ENCODE peak calls at places on chromosomes 12 and 14, in four cellular contexts. U, N, B and X are unnamed samples.

GRCh38 chr14:85531594-85532391 is 1.8 kb downstream of the FLRT2 start:
- DNase-seq in U (no peak), N (no peak), B (no peak), X (no peak)

GRCh38 chr12:31742891-31743290 is 14.1 kb upstream of the AMN1 start:
- DNase-seq in U (no peak), N (no peak), B (no peak), X (no peak)

GRCh38 chr12:62582065-62582366 is 115.4 kb downstream of the MON2 start:
- DNase-seq in U (no peak), N (no peak), B (no peak), X (no peak)

GRCh38 chr12:93829073-93829472 is 151.9 kb downstream of the CRADD start:
- DNase-seq in U (no peak), N (no peak), B (no peak), X (no peak)

GRCh38 chr14:50397461-50398196 is 948 bp upstream of the CDKL1 start:
- DNase-seq in U (no peak), N (no peak), B (peak; percentile 15), X (no peak)

GRCh38 chr14:100815478-100816285 is 10.2 kb upstream of the MEG3 start:
- DNase-seq in U (no peak), N (no peak), B (no peak), X (no peak)

GRCh38 chr12:63909746-63910145 is 65.2 kb downstream of the SRGAP1 start:
- DNase-seq in U (no peak), N (no peak), B (no peak), X (no peak)

GRCh38 chr14:100234511-100234910 is 4.4 kb upstream of the YY1 start:
- DNase-seq in U (no peak), N (no peak), B (no peak), X (no peak)

GRCh38 chr14:57205953-57206352 is 62.8 kb downstream of the EXOC5 start:
- DNase-seq in U (no peak), N (no peak), B (no peak), X (no peak)

GRCh38 chr12:57272337-57273151 is 21.6 kb upstream of the STAC3 start:
- DNase-seq in U (no peak), N (no peak), B (peak; percentile 18), X (no peak)

GRCh38 chr12:123900898-123901376 is 71.7 kb downstream of the CCDC92 start:
- DNase-seq in U (no peak), N (no peak), B (no peak), X (no peak)

GRCh38 chr12:21818627-21819026 is 44.1 kb upstream of the KCNJ8 start:
- DNase-seq in U (no peak), N (peak; percentile 14), B (no peak), X (no peak)

GRCh38 chr12:88247241-88247643 is 105.1 kb downstream of the TMTC3 start:
- DNase-seq in U (no peak), N (peak; percentile 71), B (peak; percentile 69), X (peak; percentile 21)

GRCh38 chr12:94806617-94807016 is 156.3 kb upstream of the TMCC3 start:
- DNase-seq in U (no peak), N (no peak), B (no peak), X (no peak)

GRCh38 chr12:130593056-130593455 is 123.0 kb downstream of the RIMBP2 start:
- DNase-seq in U (no peak), N (no peak), B (no peak), X (no peak)

GRCh38 chr14:66085224-66085623 is 400.9 kb upstream of the CCDC196 start:
- DNase-seq in U (no peak), N (no peak), B (no peak), X (no peak)

GRCh38 chr14:33682746-33683145 is 268.1 kb downstream of the EGLN3 start:
- DNase-seq in U (no peak), N (no peak), B (no peak), X (no peak)

GRCh38 chr12:52146822-52147366 is 44.9 kb downstream of the KRT80 start:
- DNase-seq in U (no peak), N (no peak), B (no peak), X (no peak)

GRCh38 chr14:22152161-22152870 is 436.7 kb downstream of the DAD1 start:
- DNase-seq in U (no peak), N (peak; percentile 32), B (no peak), X (no peak)

GRCh38 chr12:54431911-54432814 is 13.1 kb upstream of the ITGA5 start:
- DNase-seq in U (no peak), N (peak; percentile 57), B (no peak), X (no peak)

GRCh38 chr14:90517431-90517841 is 120.6 kb downstream of the CALM1 start:
- DNase-seq in U (no peak), N (no peak), B (no peak), X (no peak)

GRCh38 chr12:4909734-4910501 is at the start of gene KCNA1:
- DNase-seq in U (no peak), N (no peak), B (no peak), X (no peak)

GRCh38 chr14:76080009-76080408 is 71.7 kb upstream of the GPATCH2L start:
- DNase-seq in U (no peak), N (no peak), B (no peak), X (no peak)

GRCh38 chr12:112894128-112894527 is 12.6 kb upstream of the OAS1 start:
- DNase-seq in U (no peak), N (no peak), B (no peak), X (no peak)

GRCh38 chr12:54596526-54596946 is 8.1 kb upstream of the PPP1R1A start:
- DNase-seq in U (peak; percentile 36), N (peak; percentile 70), B (peak; percentile 73), X (peak; percentile 57)

GRCh38 chr12:25319233-25319984 is 68.7 kb upstream of the KRAS start:
- DNase-seq in U (no peak), N (no peak), B (no peak), X (no peak)

GRCh38 chr14:104582649-104583048 is 3.1 kb downstream of the C14orf180 start:
- DNase-seq in U (no peak), N (no peak), B (no peak), X (no peak)

GRCh38 chr14:104357689-104358527 is 219.5 kb downstream of the KIF26A start:
- DNase-seq in U (no peak), N (no peak), B (no peak), X (no peak)

GRCh38 chr12:92349635-92350034 is 204.0 kb upstream of the BTG1 start:
- DNase-seq in U (no peak), N (no peak), B (no peak), X (no peak)

GRCh38 chr12:122909442-122910288 is 13.7 kb upstream of the VPS37B start:
- DNase-seq in U (peak; percentile 73), N (no peak), B (no peak), X (no peak)

GRCh38 chr12:25135531-25136154 is 59.3 kb downstream of the DNAI7 start:
- DNase-seq in U (no peak), N (no peak), B (no peak), X (peak; percentile 8)

GRCh38 chr14:78291958-78292357 is 121.8 kb downstream of the NRXN3 start:
- DNase-seq in U (no peak), N (no peak), B (no peak), X (no peak)

GRCh38 chr14:47507866-47508265 is 167.5 kb downstream of the MDGA2 start:
- DNase-seq in U (no peak), N (no peak), B (no peak), X (no peak)